ENCODE peak calls at places on chromosomes 5 and 9, in four cellular contexts. A is astrocyte of the spinal cord, L is RWPE1, W is choroid plexus epithelial cell. G is an unnamed sample.

GRCh38 chr5:143557061-143557818 is 153.8 kb upstream of the NR3C1 start:
- DNase-seq in A (no peak), L (no peak), W (peak; percentile 71), G (peak; percentile 49)

GRCh38 chr5:135493406-135494180 is 41.4 kb upstream of the TIFAB start:
- DNase-seq in A (peak; percentile 87), L (peak; percentile 92), W (peak; percentile 62), G (peak; percentile 98)

GRCh38 chr9:123609844-123610243 is 253.8 kb downstream of the CRB2 start:
- DNase-seq in A (no peak), L (no peak), W (no peak), G (no peak)

GRCh38 chr5:61346511-61346910 is 14.5 kb downstream of the ZSWIM6 start:
- DNase-seq in A (no peak), L (no peak), W (no peak), G (no peak)

GRCh38 chr9:71549023-71549422 is 219.3 kb downstream of the CEMIP2 start:
- DNase-seq in A (no peak), L (no peak), W (no peak), G (no peak)

GRCh38 chr5:144183254-144183889 is 12.7 kb downstream of the KCTD16 start:
- DNase-seq in A (peak; percentile 65), L (peak; percentile 28), W (peak; percentile 65), G (peak; percentile 64)

GRCh38 chr9:72585737-72586136 is 64.3 kb downstream of the TMC1 start:
- DNase-seq in A (no peak), L (peak; percentile 26), W (peak; percentile 63), G (peak; percentile 94)

GRCh38 chr5:75274486-75274885 is 37.8 kb upstream of the ANKRD31 start:
- DNase-seq in A (no peak), L (no peak), W (no peak), G (no peak)

GRCh38 chr5:43191740-43192557 is at the start of gene NIM1K:
- DNase-seq in A (peak; percentile 15), L (no peak), W (peak; percentile 31), G (no peak)

GRCh38 chr5:54959673-54960418 is 25.5 kb downstream of the ESM1 start:
- DNase-seq in A (no peak), L (no peak), W (peak; percentile 56), G (peak; percentile 50)

GRCh38 chr5:174293481-174293880 is 248.0 kb downstream of the NSG2 start:
- DNase-seq in A (no peak), L (no peak), W (no peak), G (no peak)

GRCh38 chr9:78262655-78263054 is 26.8 kb downstream of the CEP78 start:
- DNase-seq in A (no peak), L (no peak), W (no peak), G (no peak)

GRCh38 chr9:133932633-133933032 is 59.5 kb downstream of the VAV2 start:
- DNase-seq in A (no peak), L (no peak), W (no peak), G (no peak)

GRCh38 chr9:80320480-80320879 is 748.7 kb downstream of the TLE4 start:
- DNase-seq in A (peak; percentile 52), L (no peak), W (peak; percentile 17), G (no peak)

GRCh38 chr9:6816581-6816980 is 58.8 kb downstream of the KDM4C start:
- DNase-seq in A (no peak), L (no peak), W (no peak), G (no peak)

GRCh38 chr5:140251527-140251973 is 51.4 kb downstream of the PFDN1 start:
- DNase-seq in A (peak; percentile 91), L (peak; percentile 66), W (peak; percentile 78), G (peak; percentile 70)

GRCh38 chr9:98519641-98520040 is 189.1 kb downstream of the GABBR2 start:
- DNase-seq in A (no peak), L (no peak), W (no peak), G (no peak)

GRCh38 chr5:148939676-148940075 is 113.3 kb downstream of the ADRB2 start:
- DNase-seq in A (peak; percentile 77), L (peak; percentile 75), W (no peak), G (peak; percentile 27)

GRCh38 chr9:21919377-21920362 is 74.5 kb downstream of the CDKN2A start:
- DNase-seq in A (peak; percentile 81), L (peak; percentile 36), W (peak; percentile 90), G (no peak)

GRCh38 chr9:75979362-75979761 is 88.9 kb downstream of the PCSK5 start:
- DNase-seq in A (no peak), L (no peak), W (peak; percentile 59), G (peak; percentile 42)

GRCh38 chr9:36793277-36793676 is 220.6 kb downstream of the MELK start:
- DNase-seq in A (no peak), L (no peak), W (no peak), G (no peak)

GRCh38 chr9:86207193-86207592 is 52.3 kb downstream of the C9orf153 start:
- DNase-seq in A (no peak), L (no peak), W (no peak), G (no peak)

GRCh38 chr9:71145179-71145578 is 23.8 kb upstream of the TRPM3 start:
- DNase-seq in A (no peak), L (no peak), W (peak; percentile 42), G (peak; percentile 27)

GRCh38 chr9:13351768-13352386 is 72.4 kb upstream of the MPDZ start:
- DNase-seq in A (peak; percentile 73), L (peak; percentile 16), W (peak; percentile 84), G (peak; percentile 61)

GRCh38 chr9:134548618-134549017 is 93.0 kb upstream of the COL5A1 start:
- DNase-seq in A (no peak), L (no peak), W (no peak), G (no peak)

GRCh38 chr9:93116049-93116961 is 17.7 kb downstream of the NINJ1 start:
- DNase-seq in A (no peak), L (peak; percentile 63), W (peak; percentile 91), G (peak; percentile 73)

GRCh38 chr9:93852728-93853127 is 102.4 kb downstream of the BARX1 start:
- DNase-seq in A (no peak), L (no peak), W (no peak), G (no peak)

GRCh38 chr5:54832846-54833245 is 152.5 kb downstream of the ESM1 start:
- DNase-seq in A (no peak), L (no peak), W (peak; percentile 51), G (no peak)

GRCh38 chr5:52961238-52961637 is 27.9 kb upstream of the ITGA2 start:
- DNase-seq in A (no peak), L (peak; percentile 50), W (peak; percentile 40), G (peak; percentile 47)

GRCh38 chr5:24899180-24899579 is 254.4 kb upstream of the CDH10 start:
- DNase-seq in A (peak; percentile 8), L (no peak), W (no peak), G (no peak)

GRCh38 chr5:163569284-163569683 is 63.9 kb downstream of the MAT2B start:
- DNase-seq in A (peak; percentile 27), L (peak; percentile 18), W (peak; percentile 78), G (peak; percentile 70)

GRCh38 chr5:138610468-138611294 is 35.5 kb upstream of the HSPA9 start:
- DNase-seq in A (no peak), L (no peak), W (peak; percentile 58), G (no peak)

GRCh38 chr5:159877894-159878448 is 38.3 kb upstream of the ADRA1B start:
- DNase-seq in A (no peak), L (no peak), W (no peak), G (no peak)

GRCh38 chr9:124708633-124709032 is 62.5 kb downstream of the NR6A1 start:
- DNase-seq in A (peak; percentile 59), L (no peak), W (peak; percentile 6), G (no peak)

DNA sequence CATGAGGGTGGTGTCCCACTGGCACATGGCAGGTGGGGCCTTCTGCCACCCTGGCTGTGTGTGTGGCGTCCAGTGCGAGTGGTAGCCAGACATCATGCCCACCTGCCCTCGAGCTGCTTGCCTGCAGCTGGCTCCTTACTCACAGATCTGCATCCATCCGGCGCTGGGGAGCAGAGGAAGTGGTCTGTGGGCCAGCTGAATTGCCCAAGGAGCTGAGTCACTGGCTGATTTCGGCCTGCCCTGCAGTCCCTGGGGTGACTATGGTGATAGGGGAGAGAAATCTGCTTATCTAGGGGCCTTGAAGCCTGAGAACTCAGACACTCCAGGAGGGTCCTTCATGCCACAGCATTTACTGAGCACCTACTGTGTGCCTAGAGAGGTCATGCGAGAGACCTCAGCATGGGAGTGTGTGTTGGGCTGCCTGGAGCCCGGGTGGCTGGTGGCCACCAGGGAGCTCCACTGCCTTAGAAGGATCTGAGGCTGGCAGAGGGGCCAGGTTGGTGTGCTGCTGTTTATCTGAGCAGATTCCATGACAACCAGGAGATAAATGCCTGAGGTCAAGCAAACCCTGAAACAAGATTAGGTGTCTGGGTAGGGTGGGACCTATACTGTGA is 57.1 kb downstream of the SLC22A5 start:
- DNase-seq in A (peak; percentile 91), L (peak; percentile 93), W (peak; percentile 92), G (peak; percentile 96)
- TF ChIP-seq CTCF in A (peak; percentile 54), L (no peak), W (peak; percentile 70), G (peak; percentile 22)

GRCh38 chr5:63958654-63959053 is 3.6 kb downstream of the HTR1A start:
- DNase-seq in A (no peak), L (no peak), W (no peak), G (no peak)

GRCh38 chr5:63957617-63958016 is 4.6 kb downstream of the HTR1A start:
- DNase-seq in A (no peak), L (no peak), W (no peak), G (no peak)

GRCh38 chr5:63961125-63961597 is 1.1 kb downstream of the HTR1A start:
- DNase-seq in A (no peak), L (no peak), W (no peak), G (no peak)

GRCh38 chr5:63960646-63961045 is 1.6 kb downstream of the HTR1A start:
- DNase-seq in A (no peak), L (no peak), W (no peak), G (no peak)

GRCh38 chr5:63959177-63959982 is 2.9 kb downstream of the HTR1A start:
- DNase-seq in A (no peak), L (no peak), W (no peak), G (no peak)
- TF ChIP-seq CTCF in A (no peak), L (no peak), W (no peak), G (peak; percentile 36)

DNA sequence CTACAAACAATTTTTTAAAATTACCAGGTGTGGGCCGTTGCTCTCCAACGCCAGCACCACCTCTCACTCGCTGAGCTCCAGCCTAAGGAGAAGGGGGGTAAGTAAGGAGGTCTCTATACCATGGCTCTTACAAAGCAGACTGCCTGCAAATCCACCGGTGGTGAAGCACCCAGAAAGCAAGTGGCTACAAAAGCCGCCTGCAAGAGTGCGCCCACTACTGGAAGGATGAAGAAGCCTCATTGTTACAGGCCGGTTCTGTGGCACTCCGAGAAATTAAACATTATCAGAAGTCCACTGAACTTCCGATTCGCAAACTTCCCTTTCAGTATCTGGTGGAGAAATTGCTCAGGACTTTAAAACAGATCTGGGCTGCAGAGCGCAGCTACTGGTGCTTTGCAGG is 46.0 kb downstream of the CDO1 start:
- DNase-seq in A (no peak), L (no peak), W (no peak), G (no peak)
- TF ChIP-seq CTCF in A (peak; percentile 41), L (no peak), W (peak; percentile 57), G (no peak)

DNA sequence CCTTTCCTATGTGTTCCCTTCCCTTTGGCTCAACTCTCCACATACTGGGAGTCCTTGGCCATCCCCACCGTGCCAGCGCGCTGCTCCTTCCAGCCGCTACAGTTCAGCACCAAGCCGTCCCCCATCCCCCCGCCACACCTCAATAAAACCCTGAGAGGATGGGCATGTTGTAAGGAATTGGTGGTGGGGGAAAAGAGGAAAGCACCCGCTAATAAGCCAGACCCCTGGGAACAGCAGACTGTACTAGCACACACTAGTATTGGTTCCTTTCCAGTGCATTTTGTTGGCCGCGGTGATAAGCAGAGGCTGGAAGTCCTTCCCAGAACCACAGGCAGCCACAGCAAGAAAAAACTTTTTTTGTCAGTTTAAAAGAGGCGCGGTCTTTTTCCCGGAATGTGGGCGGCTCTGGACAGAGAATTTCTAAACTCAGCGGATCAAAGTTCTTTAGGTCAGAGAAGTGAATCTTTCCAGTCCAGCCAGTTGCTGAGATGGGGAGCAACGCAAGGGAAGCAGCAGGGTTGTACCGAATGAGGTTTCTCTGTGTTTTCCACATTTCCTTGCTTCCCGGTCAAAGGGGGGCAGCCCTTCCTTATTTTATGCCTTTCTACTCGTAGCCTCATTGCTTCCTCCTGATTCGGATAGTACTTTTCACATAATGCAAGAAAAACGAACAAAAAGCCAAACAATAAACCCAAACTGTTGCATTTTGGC is 2.1 kb downstream of the CHSY3 start:
- DNase-seq in A (peak; percentile 57), L (peak; percentile 9), W (peak; percentile 56), G (peak; percentile 59)
- TF ChIP-seq CTCF in A (peak; percentile 18), L (no peak), W (peak; percentile 44), G (no peak)

G was measured in MCF 10A.